ENCODE peak calls at places on chromosomes 3 and 15, in seven cellular contexts. One of them, this sample, is unnamed.

GRCh38 chr15:96326551-96327154 is 3.8 kb upstream of the NR2F2 start:
- DNase-seq in stomach: peak
- DNase-seq in A549: no peak
- DNase-seq in HepG2: no peak
- DNase-seq in suprapubic skin: no peak
- DNase-seq in transverse colon: peak
- DNase-seq in GM12878: no peak
- DNase-seq in this sample: no peak

GRCh38 chr3:70970136-70970535 is 613.4 kb downstream of the FOXP1 start:
- DNase-seq in stomach: no peak
- DNase-seq in A549: no peak
- DNase-seq in HepG2: no peak
- DNase-seq in suprapubic skin: no peak
- DNase-seq in transverse colon: no peak
- DNase-seq in GM12878: no peak
- DNase-seq in this sample: no peak

GRCh38 chr3:117997201-117998049 is 1037.2 kb downstream of the IGSF11 start:
- DNase-seq in stomach: peak
- DNase-seq in A549: peak
- DNase-seq in HepG2: peak
- DNase-seq in suprapubic skin: peak
- DNase-seq in transverse colon: peak
- DNase-seq in GM12878: peak
- DNase-seq in this sample: peak

GRCh38 chr3:49005298-49005680 is 1.9 kb upstream of the WDR6 start:
- DNase-seq in stomach: no peak
- DNase-seq in A549: no peak
- DNase-seq in HepG2: no peak
- DNase-seq in suprapubic skin: no peak
- DNase-seq in transverse colon: no peak
- DNase-seq in GM12878: no peak
- DNase-seq in this sample: no peak

GRCh38 chr3:137282871-137283270 is 325.1 kb downstream of the IL20RB start:
- DNase-seq in stomach: no peak
- DNase-seq in A549: no peak
- DNase-seq in HepG2: no peak
- DNase-seq in suprapubic skin: no peak
- DNase-seq in transverse colon: no peak
- DNase-seq in GM12878: no peak
- DNase-seq in this sample: no peak

GRCh38 chr3:178439504-178439903 is 96.7 kb upstream of the KCNMB2 start:
- DNase-seq in stomach: no peak
- DNase-seq in A549: peak
- DNase-seq in HepG2: no peak
- DNase-seq in suprapubic skin: no peak
- DNase-seq in transverse colon: no peak
- DNase-seq in GM12878: no peak
- DNase-seq in this sample: no peak

GRCh38 chr15:87219650-87220615 is 1036.6 kb downstream of the NTRK3 start:
- DNase-seq in stomach: no peak
- DNase-seq in A549: no peak
- DNase-seq in HepG2: no peak
- DNase-seq in suprapubic skin: no peak
- DNase-seq in transverse colon: no peak
- DNase-seq in GM12878: no peak
- DNase-seq in this sample: peak

GRCh38 chr15:88476635-88477038 is 9.1 kb downstream of the MRPS11 start:
- DNase-seq in stomach: peak
- DNase-seq in A549: peak
- DNase-seq in HepG2: peak
- DNase-seq in suprapubic skin: no peak
- DNase-seq in transverse colon: no peak
- DNase-seq in GM12878: no peak
- DNase-seq in this sample: no peak

GRCh38 chr3:18725668-18726407 is 300.7 kb upstream of the SATB1 start:
- DNase-seq in stomach: no peak
- DNase-seq in A549: no peak
- DNase-seq in HepG2: no peak
- DNase-seq in suprapubic skin: no peak
- DNase-seq in transverse colon: no peak
- DNase-seq in GM12878: no peak
- DNase-seq in this sample: no peak

GRCh38 chr3:138799822-138800221 is 34.9 kb downstream of the PIK3CB start:
- DNase-seq in stomach: no peak
- DNase-seq in A549: no peak
- DNase-seq in HepG2: no peak
- DNase-seq in suprapubic skin: no peak
- DNase-seq in transverse colon: no peak
- DNase-seq in GM12878: no peak
- DNase-seq in this sample: no peak

GRCh38 chr15:89680282-89680873 is 1.2 kb upstream of the PLIN1 start:
- DNase-seq in stomach: peak
- DNase-seq in A549: no peak
- DNase-seq in HepG2: peak
- DNase-seq in suprapubic skin: no peak
- DNase-seq in transverse colon: peak
- DNase-seq in GM12878: no peak
- DNase-seq in this sample: no peak

GRCh38 chr15:77633134-77633912 is 611 bp upstream of the LINGO1 start:
- DNase-seq in stomach: peak
- DNase-seq in A549: peak
- DNase-seq in HepG2: peak
- DNase-seq in suprapubic skin: peak
- DNase-seq in transverse colon: peak
- DNase-seq in GM12878: no peak
- DNase-seq in this sample: peak

GRCh38 chr3:194686414-194686815 is 732 bp downstream of the FAM43A start:
- DNase-seq in stomach: no peak
- DNase-seq in A549: no peak
- DNase-seq in HepG2: no peak
- DNase-seq in suprapubic skin: no peak
- DNase-seq in transverse colon: no peak
- DNase-seq in GM12878: no peak
- DNase-seq in this sample: no peak

GRCh38 chr3:72494076-72495000 is 353.9 kb downstream of the SHQ1 start:
- DNase-seq in stomach: no peak
- DNase-seq in A549: no peak
- DNase-seq in HepG2: no peak
- DNase-seq in suprapubic skin: no peak
- DNase-seq in transverse colon: no peak
- DNase-seq in GM12878: no peak
- DNase-seq in this sample: no peak

GRCh38 chr15:32659340-32659831 is 17.9 kb downstream of the SCG5 start:
- DNase-seq in stomach: no peak
- DNase-seq in A549: peak
- DNase-seq in HepG2: peak
- DNase-seq in suprapubic skin: no peak
- DNase-seq in transverse colon: no peak
- DNase-seq in GM12878: no peak
- DNase-seq in this sample: peak

GRCh38 chr3:87833039-87833377 is 225.8 kb downstream of the CGGBP1 start:
- DNase-seq in stomach: no peak
- DNase-seq in A549: no peak
- DNase-seq in HepG2: no peak
- DNase-seq in suprapubic skin: no peak
- DNase-seq in transverse colon: no peak
- DNase-seq in GM12878: no peak
- DNase-seq in this sample: no peak

GRCh38 chr15:95141486-95141885 is 910.1 kb downstream of the MCTP2 start:
- DNase-seq in stomach: no peak
- DNase-seq in A549: no peak
- DNase-seq in HepG2: no peak
- DNase-seq in suprapubic skin: no peak
- DNase-seq in transverse colon: no peak
- DNase-seq in GM12878: no peak
- DNase-seq in this sample: no peak

GRCh38 chr3:197022405-197023231 is 7.0 kb downstream of the MELTF start:
- DNase-seq in stomach: no peak
- DNase-seq in A549: no peak
- DNase-seq in HepG2: no peak
- DNase-seq in suprapubic skin: peak
- DNase-seq in transverse colon: no peak
- DNase-seq in GM12878: no peak
- DNase-seq in this sample: no peak

GRCh38 chr15:84818221-84819131 is 1.3 kb downstream of the ALPK3 start:
- DNase-seq in stomach: no peak
- DNase-seq in A549: no peak
- DNase-seq in HepG2: peak
- DNase-seq in suprapubic skin: no peak
- DNase-seq in transverse colon: no peak
- DNase-seq in GM12878: no peak
- DNase-seq in this sample: no peak

GRCh38 chr3:57009367-57009766 is 51.1 kb upstream of the SPATA12 start:
- DNase-seq in stomach: no peak
- DNase-seq in A549: no peak
- DNase-seq in HepG2: no peak
- DNase-seq in suprapubic skin: no peak
- DNase-seq in transverse colon: no peak
- DNase-seq in GM12878: no peak
- DNase-seq in this sample: no peak

GRCh38 chr3:157261000-157261399 is 101.1 kb upstream of the CCNL1 start:
- DNase-seq in stomach: no peak
- DNase-seq in A549: no peak
- DNase-seq in HepG2: no peak
- DNase-seq in suprapubic skin: no peak
- DNase-seq in transverse colon: no peak
- DNase-seq in GM12878: no peak
- DNase-seq in this sample: no peak

GRCh38 chr15:101481917-101482525 is 7.5 kb downstream of the PCSK6 start:
- DNase-seq in stomach: no peak
- DNase-seq in A549: no peak
- DNase-seq in HepG2: no peak
- DNase-seq in suprapubic skin: no peak
- DNase-seq in transverse colon: no peak
- DNase-seq in GM12878: no peak
- DNase-seq in this sample: no peak

DNA sequence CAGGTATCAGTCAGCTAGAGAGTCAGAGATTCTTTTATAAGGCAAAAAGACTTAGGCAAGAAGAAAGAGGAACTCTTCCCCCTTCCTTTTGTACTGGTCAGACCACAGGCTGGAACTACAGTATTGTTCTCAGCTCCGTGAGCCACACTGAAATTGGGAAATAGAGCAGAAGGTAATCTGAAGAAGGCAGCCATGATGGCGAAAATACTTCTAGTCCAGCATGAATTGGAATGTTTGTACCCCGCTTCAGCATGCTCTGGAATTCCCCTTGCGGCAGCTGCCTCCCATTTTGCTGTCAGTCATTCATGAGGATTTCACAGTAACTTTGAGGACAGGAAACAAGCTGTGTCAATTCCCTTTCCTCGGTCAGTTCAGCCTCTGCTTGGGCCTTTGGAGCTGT is 96.2 kb downstream of the CORO2B start:
- DNase-seq in stomach: no peak
- DNase-seq in A549: no peak
- DNase-seq in HepG2: no peak
- DNase-seq in suprapubic skin: no peak
- DNase-seq in transverse colon: no peak
- DNase-seq in GM12878: peak
- DNase-seq in this sample: no peak
- TF ChIP-seq POLR2A in stomach: no peak
- TF ChIP-seq POLR2A in A549: no peak
- TF ChIP-seq POLR2A in HepG2: no peak
- TF ChIP-seq POLR2A in suprapubic skin: no peak
- TF ChIP-seq POLR2A in transverse colon: no peak
- TF ChIP-seq POLR2A in GM12878: no peak
- TF ChIP-seq POLR2A in this sample: no peak

GRCh38 chr3:140719841-140720240 is 42.0 kb downstream of the TRIM42 start:
- DNase-seq in stomach: no peak
- DNase-seq in A549: no peak
- DNase-seq in HepG2: no peak
- DNase-seq in suprapubic skin: no peak
- DNase-seq in transverse colon: no peak
- DNase-seq in GM12878: no peak
- DNase-seq in this sample: no peak

GRCh38 chr3:140717915-140718314 is 40.1 kb downstream of the TRIM42 start:
- DNase-seq in stomach: no peak
- DNase-seq in A549: no peak
- DNase-seq in HepG2: no peak
- DNase-seq in suprapubic skin: no peak
- DNase-seq in transverse colon: no peak
- DNase-seq in GM12878: no peak
- DNase-seq in this sample: no peak

GRCh38 chr3:140724856-140725812 is 47.3 kb downstream of the TRIM42 start:
- DNase-seq in stomach: no peak
- DNase-seq in A549: no peak
- DNase-seq in HepG2: no peak
- DNase-seq in suprapubic skin: no peak
- DNase-seq in transverse colon: no peak
- DNase-seq in GM12878: no peak
- DNase-seq in this sample: no peak

GRCh38 chr3:140723576-140723975 is 45.7 kb downstream of the TRIM42 start:
- DNase-seq in stomach: no peak
- DNase-seq in A549: no peak
- DNase-seq in HepG2: no peak
- DNase-seq in suprapubic skin: no peak
- DNase-seq in transverse colon: no peak
- DNase-seq in GM12878: no peak
- DNase-seq in this sample: no peak

DNA sequence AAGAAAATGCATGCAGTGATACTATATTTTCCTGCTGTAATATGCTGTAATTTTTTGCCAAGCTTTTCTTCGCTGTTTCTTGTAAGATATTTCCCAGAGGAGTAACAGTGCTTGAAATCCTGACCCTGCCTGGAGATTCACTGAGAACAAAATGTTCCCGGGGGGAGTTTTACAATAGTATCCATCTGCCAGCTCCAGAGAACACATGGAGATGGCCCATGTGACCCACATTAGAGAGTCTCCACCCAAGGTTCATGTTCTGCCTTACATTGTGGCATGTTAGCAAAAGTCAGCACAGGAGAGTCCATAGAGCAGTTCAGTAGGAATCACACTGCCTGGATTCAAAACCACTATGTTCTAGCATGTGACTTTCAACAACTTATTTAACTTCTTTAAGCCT is 42.4 kb downstream of the TRIM42 start:
- DNase-seq in stomach: no peak
- DNase-seq in A549: no peak
- DNase-seq in HepG2: peak
- DNase-seq in suprapubic skin: no peak
- DNase-seq in transverse colon: no peak
- DNase-seq in GM12878: no peak
- DNase-seq in this sample: no peak
- TF ChIP-seq EP300 in stomach: no peak
- TF ChIP-seq EP300 in A549: no peak
- TF ChIP-seq EP300 in HepG2: no peak
- TF ChIP-seq EP300 in suprapubic skin: no peak
- TF ChIP-seq EP300 in transverse colon: no peak
- TF ChIP-seq EP300 in GM12878: no peak
- TF ChIP-seq EP300 in this sample: no peak

GRCh38 chr3:13015286-13016082 is 57.7 kb downstream of the IQSEC1 start:
- DNase-seq in stomach: peak
- DNase-seq in A549: no peak
- DNase-seq in HepG2: no peak
- DNase-seq in suprapubic skin: peak
- DNase-seq in transverse colon: peak
- DNase-seq in GM12878: no peak
- DNase-seq in this sample: no peak
- TF ChIP-seq POLR2A in stomach: no peak
- TF ChIP-seq POLR2A in A549: no peak
- TF ChIP-seq POLR2A in HepG2: no peak
- TF ChIP-seq POLR2A in suprapubic skin: peak
- TF ChIP-seq POLR2A in transverse colon: peak
- TF ChIP-seq POLR2A in GM12878: no peak
- TF ChIP-seq POLR2A in this sample: peak

GRCh38 chr3:131561511-131561910 is 58.7 kb upstream of the MRPL3 start:
- DNase-seq in stomach: no peak
- DNase-seq in A549: no peak
- DNase-seq in HepG2: no peak
- DNase-seq in suprapubic skin: no peak
- DNase-seq in transverse colon: no peak
- DNase-seq in GM12878: no peak
- DNase-seq in this sample: no peak
- TF ChIP-seq EP300 in stomach: no peak
- TF ChIP-seq EP300 in A549: no peak
- TF ChIP-seq EP300 in HepG2: no peak
- TF ChIP-seq EP300 in suprapubic skin: no peak
- TF ChIP-seq EP300 in transverse colon: no peak
- TF ChIP-seq EP300 in GM12878: no peak
- TF ChIP-seq EP300 in this sample: no peak